ENCODE peak calls at places on chromosome 10, in nine cellular contexts. T is HT-29; X is naive thymus-derived CD4-positive, alpha-beta T cell; K is stimulated activated CD4-positive, alpha-beta T cell treated with anti-CD3 and anti-CD28 coated beads, Interleukin-2, amount 100 ng/mL, for 48 hours; J is activated CD4-positive, alpha-beta T cell treated with anti-CD3 and anti-CD28 coated beads, Interleukin-2, amount 50 U/mL, for 24 hours; W is progenitor cell of endocrine pancreas; H is iPS-NIHi11; S is ACHN; O is GM20000. I is an unnamed sample.

GRCh38 chr10:84098667-84099066 is 40.6 kb upstream of the GHITM start:
- DNase-seq in S (no peak), H (no peak), X (no peak), K (no peak), J (no peak), O (no peak), T (no peak), W (no peak), I (no peak)

GRCh38 chr10:29482591-29483421 is 152.0 kb downstream of the SVIL start:
- DNase-seq in J (no peak), K (no peak), T (no peak), O (no peak), S (peak; percentile 20), W (no peak), X (no peak), H (peak; percentile 49), I (no peak)

GRCh38 chr10:7479861-7480598 is 69.2 kb upstream of the SFMBT2 start:
- DNase-seq in J (no peak), S (no peak), O (no peak), W (no peak), T (no peak), H (no peak), X (no peak), K (no peak), I (no peak)

GRCh38 chr10:10911471-10911921 is 106.2 kb upstream of the CELF2 start:
- DNase-seq in S (peak; percentile 93), T (no peak), K (no peak), H (peak; percentile 46), W (peak; percentile 23), J (no peak), X (no peak), O (no peak), I (no peak)

GRCh38 chr10:100496567-100496966 is 23.1 kb downstream of the SEC31B start:
- DNase-seq in T (no peak), X (no peak), W (no peak), S (no peak), J (no peak), H (no peak), K (no peak), O (no peak), I (no peak)

GRCh38 chr10:71085689-71086438 is 126.5 kb upstream of the UNC5B start:
- DNase-seq in O (no peak), T (no peak), S (no peak), X (no peak), K (no peak), W (peak; percentile 6), H (peak; percentile 74), J (no peak), I (peak; percentile 9)

GRCh38 chr10:75431180-75432111 is at the start of gene LRMDA:
- DNase-seq in O (peak; percentile 70), K (no peak), J (no peak), T (no peak), W (peak; percentile 44), H (peak; percentile 74), S (peak; percentile 46), X (no peak), I (peak; percentile 49)

GRCh38 chr10:62610649-62611229 is 193.8 kb upstream of the ADO start:
- DNase-seq in S (peak; percentile 56), J (peak; percentile 52), X (peak; percentile 67), O (peak; percentile 87), K (peak; percentile 73), W (peak; percentile 55), T (peak; percentile 81), H (peak; percentile 82), I (peak; percentile 34)

GRCh38 chr10:120279196-120279595 is 177.8 kb upstream of the PLPP4 start:
- DNase-seq in J (no peak), K (no peak), O (no peak), H (no peak), W (no peak), T (no peak), X (no peak), S (no peak), I (no peak)

GRCh38 chr10:119667562-119668328 is 16.6 kb downstream of the BAG3 start:
- DNase-seq in K (no peak), J (no peak), T (no peak), X (no peak), S (peak; percentile 96), W (no peak), O (no peak), H (peak; percentile 71), I (peak; percentile 65)

GRCh38 chr10:50226610-50227009 is 24.7 kb downstream of the ASAH2 start:
- DNase-seq in W (no peak), O (no peak), K (no peak), X (no peak), H (no peak), T (no peak), J (no peak), S (no peak), I (no peak)

GRCh38 chr10:109898666-109899577 is 24.4 kb downstream of the XPNPEP1 start:
- DNase-seq in T (no peak), X (no peak), J (no peak), S (no peak), H (no peak), O (no peak), W (no peak), K (no peak), I (no peak)

GRCh38 chr10:5971315-5971832 is 6.0 kb downstream of the IL15RA start:
- DNase-seq in S (no peak), J (no peak), O (peak; percentile 60), T (peak; percentile 58), K (no peak), H (no peak), W (no peak), X (no peak), I (no peak)

GRCh38 chr10:101292194-101293006 is 61.6 kb upstream of the BTRC start:
- DNase-seq in K (no peak), T (no peak), X (no peak), H (peak; percentile 47), W (no peak), J (no peak), S (no peak), O (no peak), I (peak; percentile 66)

GRCh38 chr10:335151-335800 is 200.0 kb downstream of the ZMYND11 start:
- DNase-seq in K (no peak), H (no peak), S (no peak), T (no peak), X (no peak), O (no peak), W (no peak), J (no peak), I (no peak)

GRCh38 chr10:102375250-102375649 is 20.3 kb upstream of the NFKB2 start:
- DNase-seq in K (no peak), H (peak; percentile 40), T (no peak), J (no peak), O (no peak), W (no peak), S (no peak), X (no peak), I (no peak)

GRCh38 chr10:69457771-69458237 is 6.5 kb downstream of the TSPAN15 start:
- DNase-seq in O (no peak), H (no peak), S (no peak), J (no peak), W (no peak), K (no peak), X (no peak), T (no peak), I (no peak)

GRCh38 chr10:97553575-97554100 is 18.9 kb upstream of the ANKRD2 start:
- DNase-seq in H (peak; percentile 86), S (peak; percentile 72), K (peak; percentile 57), T (peak; percentile 82), X (no peak), O (peak; percentile 61), W (peak; percentile 40), J (peak; percentile 32), I (no peak)

I was measured in 8988T.